ENCODE peak calls at places on chromosomes 2 and 18, in eight cellular contexts. R is T follicular helper cell; Q is activated naive CD8-positive, alpha-beta T cell treated with anti-CD3 and anti-CD28 coated beads for 36 hours; K is immature natural killer cell; J is M059J; F is AG04449; M is NCI-H2081; G is putamen. O is an unnamed sample.

GRCh38 chr18:38076346-38077053 is 510.9 kb upstream of the CELF4 start:
- DNase-seq in R (no peak), Q (no peak), K (no peak), J (no peak), F (no peak), M (no peak), G (no peak), O (no peak)

GRCh38 chr2:221590861-221591260 is 18.8 kb upstream of the EPHA4 start:
- DNase-seq in R (no peak), Q (no peak), K (no peak), J (no peak), F (no peak), M (peak), G (no peak), O (no peak)

GRCh38 chr2:158042245-158042644 is 59.4 kb upstream of the UPP2 start:
- DNase-seq in R (no peak), Q (no peak), K (no peak), J (no peak), F (no peak), M (no peak), G (no peak), O (no peak)

GRCh38 chr2:46487667-46488333 is 8.4 kb downstream of the TMEM247 start:
- DNase-seq in R (no peak), Q (no peak), K (no peak), J (peak), F (peak), M (no peak), G (no peak), O (no peak)

GRCh38 chr2:146734042-146734715 is 1110.7 kb upstream of the ACVR2A start:
- DNase-seq in R (no peak), Q (no peak), K (no peak), J (peak), F (no peak), M (peak), G (peak), O (no peak)

GRCh38 chr2:69216535-69217332 is 170.3 kb downstream of the GFPT1 start:
- DNase-seq in R (no peak), Q (no peak), K (no peak), J (peak), F (no peak), M (no peak), G (no peak), O (no peak)

GRCh38 chr2:231250146-231250545 is 51.7 kb downstream of the ARMC9 start:
- DNase-seq in R (no peak), Q (no peak), K (no peak), J (peak), F (peak), M (no peak), G (no peak), O (no peak)

GRCh38 chr2:216281881-216282280 is 90.4 kb downstream of the MARCHF4 start:
- DNase-seq in R (no peak), Q (no peak), K (no peak), J (no peak), F (no peak), M (no peak), G (no peak), O (no peak)

GRCh38 chr2:152627010-152627957 is 90.0 kb downstream of the PRPF40A start:
- DNase-seq in R (no peak), Q (no peak), K (no peak), J (peak), F (no peak), M (peak), G (peak), O (no peak)

GRCh38 chr2:173216668-173217067 is 138.0 kb upstream of the CDCA7 start:
- DNase-seq in R (no peak), Q (no peak), K (no peak), J (no peak), F (no peak), M (no peak), G (no peak), O (no peak)

O was measured in anterior cingulate cortex.